ENCODE peak calls at places on chromosomes 16 and 17, in six cellular contexts. I is AG08396, G is HuH-7, J is OCI-LY7, Y is fibroblast of the conjunctiva, A is heart right ventricle. R is an unnamed sample.
A peak's percentile ranks its signal among the peaks of the same experiment; 100 is the strongest.

GRCh38 chr17:81515530-81516041 is 3.0 kb upstream of the ACTG1 start:
- DNase-seq in I (no peak), G (no peak), J (no peak), Y (no peak), A (no peak), R (no peak)

GRCh38 chr16:84451781-84452180 is 52.7 kb downstream of the MEAK7 start:
- DNase-seq in I (no peak), G (no peak), J (no peak), Y (no peak), A (no peak), R (no peak)

GRCh38 chr16:3774156-3774767 is 56.9 kb upstream of the TRAP1 start:
- DNase-seq in I (peak; percentile 46), G (no peak), J (no peak), Y (no peak), A (peak; percentile 52), R (no peak)

GRCh38 chr17:14737984-14738651 is 437.2 kb downstream of the HS3ST3B1 start:
- DNase-seq in I (peak; percentile 75), G (peak; percentile 71), J (peak; percentile 44), Y (peak; percentile 92), A (peak; percentile 43), R (peak; percentile 99)

GRCh38 chr17:2195729-2196128 is 107.9 kb downstream of the SMG6 start:
- DNase-seq in I (no peak), G (no peak), J (no peak), Y (no peak), A (no peak), R (no peak)

GRCh38 chr16:89453662-89454321 is 36.6 kb downstream of the ANKRD11 start:
- DNase-seq in I (no peak), G (no peak), J (no peak), Y (no peak), A (peak; percentile 29), R (peak; percentile 47)

GRCh38 chr16:56737539-56737938 is 7.6 kb downstream of the NUP93 start:
- DNase-seq in I (no peak), G (no peak), J (no peak), Y (no peak), A (no peak), R (no peak)

GRCh38 chr16:3999890-4000325 is 116.3 kb downstream of the ADCY9 start:
- DNase-seq in I (no peak), G (no peak), J (no peak), Y (no peak), A (no peak), R (no peak)

GRCh38 chr16:89921131-89921698 is 1.9 kb upstream of the TUBB3 start:
- DNase-seq in I (no peak), G (no peak), J (peak; percentile 59), Y (no peak), A (no peak), R (no peak)

GRCh38 chr16:28974007-28974436 is 556 bp upstream of the SPNS1 start:
- DNase-seq in I (peak; percentile 75), G (peak; percentile 79), J (peak; percentile 41), Y (peak; percentile 36), A (peak; percentile 51), R (peak; percentile 10)

GRCh38 chr17:27339836-27340550 is 46.1 kb downstream of the WSB1 start:
- DNase-seq in I (no peak), G (no peak), J (no peak), Y (no peak), A (no peak), R (no peak)

GRCh38 chr17:63540581-63540980 is 9.7 kb upstream of the DCAF7 start:
- DNase-seq in I (no peak), G (no peak), J (no peak), Y (no peak), A (no peak), R (no peak)

GRCh38 chr17:43020789-43021738 is 1.1 kb downstream of the VAT1 start:
- DNase-seq in I (peak; percentile 83), G (peak; percentile 85), J (peak; percentile 58), Y (peak; percentile 51), A (peak; percentile 66), R (peak; percentile 53)

GRCh38 chr16:30368122-30368791 is 2.0 kb downstream of the TBC1D10B start:
- DNase-seq in I (peak; percentile 64), G (no peak), J (no peak), Y (no peak), A (no peak), R (peak; percentile 72)

GRCh38 chr16:86306046-86306644 is 204.2 kb upstream of the FOXF1 start:
- DNase-seq in I (peak; percentile 46), G (no peak), J (no peak), Y (peak; percentile 9), A (no peak), R (no peak)

GRCh38 chr17:79005063-79005861 is 4.3 kb downstream of the CANT1 start:
- DNase-seq in I (no peak), G (no peak), J (no peak), Y (no peak), A (no peak), R (no peak)

GRCh38 chr16:75372236-75372856 is 61.0 kb downstream of the CFDP1 start:
- DNase-seq in I (peak; percentile 37), G (no peak), J (no peak), Y (peak; percentile 30), A (no peak), R (no peak)

GRCh38 chr16:7513429-7513828 is 180.8 kb downstream of the RBFOX1 start:
- DNase-seq in I (no peak), G (peak; percentile 17), J (peak; percentile 25), Y (no peak), A (no peak), R (no peak)

R was measured in MV-4-11.